ENCODE peak calls at places on chromosomes 16 and 17, in nine cellular contexts. T, Y, S, K, V, N, F, M and L are unnamed samples.

GRCh38 chr17:6376901-6377300 is 58.0 kb downstream of the AIPL1 start:
- DNase-seq in T (no peak), Y (no peak), S (no peak), K (no peak), V (peak; percentile 21), N (no peak), F (no peak), M (no peak), L (no peak)

GRCh38 chr17:34692932-34693331 is 113.5 kb downstream of the TMEM132E start:
- DNase-seq in T (no peak), Y (no peak), S (no peak), K (no peak), V (no peak), N (no peak), F (no peak), M (no peak), L (no peak)

GRCh38 chr17:50790619-50791018 is 23.3 kb upstream of the ANKRD40CL start:
- DNase-seq in T (no peak), Y (no peak), S (no peak), K (no peak), V (no peak), N (no peak), F (no peak), M (no peak), L (no peak)

GRCh38 chr16:85361441-85362118 is 249.3 kb upstream of the CIBAR2 start:
- DNase-seq in T (peak; percentile 70), Y (peak; percentile 57), S (no peak), K (no peak), V (no peak), N (no peak), F (peak; percentile 89), M (no peak), L (no peak)

GRCh38 chr17:38657824-38658740 is 16.7 kb downstream of the EPOP start:
- DNase-seq in T (no peak), Y (no peak), S (no peak), K (no peak), V (no peak), N (no peak), F (no peak), M (no peak), L (no peak)

GRCh38 chr17:18978050-18978449 is 26.1 kb downstream of the SLC5A10 start:
- DNase-seq in T (no peak), Y (no peak), S (no peak), K (no peak), V (no peak), N (no peak), F (no peak), M (no peak), L (no peak)

GRCh38 chr17:78709119-78709681 is 72.9 kb downstream of the CYTH1 start:
- DNase-seq in T (no peak), Y (no peak), S (no peak), K (no peak), V (no peak), N (no peak), F (no peak), M (no peak), L (no peak)

GRCh38 chr16:31409433-31409832 is 16.3 kb downstream of the ITGAD start:
- DNase-seq in T (no peak), Y (peak; percentile 26), S (no peak), K (no peak), V (no peak), N (peak; percentile 3), F (no peak), M (no peak), L (peak; percentile 39)

GRCh38 chr16:19843371-19843770 is 41.3 kb downstream of the GPRC5B start:
- DNase-seq in T (no peak), Y (peak; percentile 15), S (no peak), K (no peak), V (no peak), N (no peak), F (no peak), M (no peak), L (no peak)

GRCh38 chr16:19846421-19846820 is 38.2 kb downstream of the GPRC5B start:
- DNase-seq in T (no peak), Y (no peak), S (no peak), K (no peak), V (no peak), N (no peak), F (no peak), M (no peak), L (no peak)

GRCh38 chr16:19842758-19843157 is 41.9 kb downstream of the GPRC5B start:
- DNase-seq in T (no peak), Y (no peak), S (no peak), K (no peak), V (no peak), N (no peak), F (no peak), M (no peak), L (no peak)

GRCh38 chr16:19841184-19841583 is 43.5 kb downstream of the GPRC5B start:
- DNase-seq in T (no peak), Y (no peak), S (no peak), K (no peak), V (no peak), N (no peak), F (no peak), M (peak; percentile 19), L (no peak)

DNA sequence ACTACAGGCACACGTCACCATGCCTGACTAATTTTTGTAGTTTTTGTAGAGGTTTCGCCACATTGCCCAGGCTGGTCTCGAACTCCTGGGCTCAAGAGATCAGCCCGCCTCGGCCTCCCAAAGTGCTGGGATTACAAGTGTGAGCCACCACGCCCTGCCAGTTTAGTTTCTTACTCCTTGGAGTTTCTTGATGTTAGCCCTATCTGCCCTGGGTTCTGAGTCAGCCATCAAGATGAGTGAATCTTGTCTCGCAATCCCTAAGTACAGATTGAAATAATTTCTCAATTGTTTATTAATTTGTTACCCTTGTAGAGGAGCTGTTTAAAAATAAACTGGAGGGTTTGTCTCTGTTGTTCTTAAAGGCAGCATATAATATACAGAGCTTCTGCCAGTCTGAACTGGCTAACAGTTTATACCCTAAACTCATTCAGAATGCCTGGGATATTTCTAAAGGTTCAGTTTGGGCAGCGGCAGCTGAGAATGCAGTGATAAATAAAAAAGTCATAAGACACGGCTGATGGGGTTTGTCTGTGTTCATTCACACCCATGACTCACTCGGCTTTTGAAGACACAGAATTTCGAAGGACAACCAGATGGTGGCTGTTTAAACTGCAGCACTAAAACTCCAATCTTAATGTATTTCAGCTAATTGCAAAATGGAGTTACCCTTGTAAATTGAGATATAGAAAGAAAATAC is 39.6 kb downstream of the GPRC5B start:
- DNase-seq in T (no peak), Y (peak; percentile 93), S (no peak), K (peak; percentile 76), V (no peak), N (peak; percentile 72), F (no peak), M (no peak), L (peak; percentile 77)
- H3K4me3 ChIP-seq in T (no peak overlapping the region), Y (no peak overlapping the region), S (no peak overlapping the region), K (no peak overlapping the region), V (no peak overlapping the region), N (no peak overlapping the region), F (no peak overlapping the region), M (no peak overlapping the region), L (no peak overlapping the region)

GRCh38 chr16:78161023-78161729 is 61.7 kb downstream of the WWOX start:
- DNase-seq in T (no peak), Y (no peak), S (no peak), K (no peak), V (no peak), N (no peak), F (no peak), M (no peak), L (no peak)

GRCh38 chr16:78163772-78164391 is 64.4 kb downstream of the WWOX start:
- DNase-seq in T (no peak), Y (no peak), S (no peak), K (no peak), V (no peak), N (no peak), F (no peak), M (no peak), L (no peak)
- TF ChIP-seq CTCF in T (no peak), Y (no peak), S (no peak), K (no peak), V (no peak), N (no peak), F (no peak), M (no peak), L (no peak)

DNA sequence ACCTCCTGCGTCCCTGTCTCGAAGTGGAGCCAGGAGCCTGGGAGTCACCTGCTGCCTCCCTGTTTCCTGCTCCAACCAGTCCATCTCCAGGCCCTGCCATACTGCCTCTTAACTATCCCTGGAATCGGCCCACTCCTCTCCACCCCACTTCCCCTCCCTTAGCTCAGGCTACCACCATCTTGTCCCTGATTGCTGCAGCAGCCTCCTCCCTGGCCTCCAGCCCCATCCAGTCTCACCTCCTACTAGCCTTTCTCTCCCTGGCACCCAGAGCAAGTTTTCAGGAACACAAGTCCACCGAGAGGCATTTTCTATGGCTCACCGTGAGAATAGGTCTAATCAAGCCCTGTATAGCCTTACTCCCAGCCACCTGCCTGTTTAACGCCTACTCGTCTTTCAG is 865 bp upstream of the CAMKK1 start:
- DNase-seq in T (no peak), Y (no peak), S (no peak), K (no peak), V (no peak), N (no peak), F (no peak), M (no peak), L (no peak)
- H3K4me3 ChIP-seq in T (peak overlapping the region; percentile 67), Y (no peak overlapping the region), S (peak overlapping the region; percentile 76), K (peak overlapping the region; percentile 66), V (peak overlapping the region; percentile 91), N (no peak overlapping the region), F (peak overlapping the region; percentile 74), M (peak overlapping the region; percentile 70), L (peak overlapping the region; percentile 51)

GRCh38 chr16:55057866-55058265 is 127.2 kb downstream of the IRX5 start:
- DNase-seq in T (no peak), Y (no peak), S (no peak), K (no peak), V (no peak), N (no peak), F (no peak), M (no peak), L (no peak)

GRCh38 chr16:55056585-55057520 is 126.2 kb downstream of the IRX5 start:
- DNase-seq in T (no peak), Y (no peak), S (no peak), K (no peak), V (peak; percentile 84), N (no peak), F (no peak), M (no peak), L (no peak)

GRCh38 chr16:55053071-55053415 is 122.4 kb downstream of the IRX5 start:
- DNase-seq in T (no peak), Y (no peak), S (no peak), K (no peak), V (no peak), N (no peak), F (no peak), M (no peak), L (no peak)

GRCh38 chr16:55052335-55053070 is 121.8 kb downstream of the IRX5 start:
- DNase-seq in T (no peak), Y (no peak), S (peak; percentile 21), K (no peak), V (no peak), N (no peak), F (no peak), M (no peak), L (no peak)

DNA sequence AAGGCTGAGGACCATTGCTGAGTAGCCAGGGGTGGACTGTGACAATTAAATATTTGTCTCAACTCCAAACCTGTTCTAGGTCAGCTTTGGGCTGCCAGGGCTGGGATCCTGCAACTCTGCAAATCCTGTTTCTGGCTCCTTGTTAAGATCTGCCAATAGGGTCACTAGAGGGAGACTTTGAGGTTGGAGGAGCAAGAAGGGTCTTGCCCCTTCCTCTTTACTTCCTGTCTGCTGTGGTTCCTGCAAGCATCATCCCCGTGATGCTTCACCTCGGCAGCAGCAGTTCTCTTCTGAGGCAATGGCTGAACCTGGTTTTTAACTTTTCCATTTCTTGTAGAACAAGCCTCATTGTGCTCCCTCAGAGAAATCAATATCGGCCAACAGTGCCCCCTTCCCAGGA is 124.6 kb downstream of the IRX5 start:
- DNase-seq in T (no peak), Y (no peak), S (no peak), K (no peak), V (no peak), N (no peak), F (no peak), M (no peak), L (no peak)
- TF ChIP-seq CTCF in T (no peak), Y (no peak), S (no peak), K (no peak), V (no peak), N (no peak), F (no peak), M (no peak), L (no peak)